ENCODE peak calls at places on chromosomes 3 and 15, in seven cellular contexts. T is brain microvascular endothelial cell; M is right lobe of liver; J is BJ; F is glutamatergic neuron; W is activated CD8-positive, alpha-beta T cell treated with anti-CD3 and anti-CD28 coated beads for 36 hours; E is WTC11. Q is an unnamed sample.

GRCh38 chr3:61601831-61602230 is 40.5 kb downstream of the PTPRG start:
- DNase-seq in T (no peak), M (no peak), J (no peak), F (no peak), W (no peak), E (no peak), Q (no peak)

GRCh38 chr15:74655424-74655823 is 39.8 kb downstream of the CLK3 start:
- DNase-seq in T (no peak), M (no peak), J (no peak), F (no peak), W (peak), E (no peak), Q (no peak)

GRCh38 chr3:53342353-53342752 is 5.0 kb downstream of the DCP1A start:
- DNase-seq in T (no peak), M (peak), J (no peak), F (no peak), W (no peak), E (no peak), Q (no peak)

GRCh38 chr3:134896696-134897095 is 101.6 kb downstream of the EPHB1 start:
- DNase-seq in T (no peak), M (no peak), J (no peak), F (no peak), W (no peak), E (no peak), Q (no peak)

GRCh38 chr3:30124435-30125390 is 481.7 kb upstream of the TGFBR2 start:
- DNase-seq in T (peak), M (no peak), J (no peak), F (no peak), W (no peak), E (no peak), Q (no peak)

GRCh38 chr15:101039461-101039860 is 120.3 kb downstream of the LRRK1 start:
- DNase-seq in T (peak), M (no peak), J (no peak), F (no peak), W (no peak), E (no peak), Q (no peak)

GRCh38 chr3:140736863-140737460 is 59.1 kb downstream of the TRIM42 start:
- DNase-seq in T (peak), M (peak), J (no peak), F (peak), W (peak), E (peak), Q (peak)

GRCh38 chr3:42001777-42002176 is 39.9 kb upstream of the ULK4 start:
- DNase-seq in T (no peak), M (no peak), J (no peak), F (no peak), W (no peak), E (no peak), Q (no peak)

GRCh38 chr3:194306771-194307640 is 44.1 kb downstream of the CPN2 start:
- DNase-seq in T (no peak), M (no peak), J (no peak), F (no peak), W (peak), E (no peak), Q (no peak)

GRCh38 chr3:112776000-112776399 is 70.7 kb downstream of the CD200R1L start:
- DNase-seq in T (no peak), M (no peak), J (no peak), F (no peak), W (no peak), E (no peak), Q (no peak)

GRCh38 chr3:55564709-55565108 is 77.6 kb upstream of the WNT5A start:
- DNase-seq in T (no peak), M (no peak), J (no peak), F (no peak), W (no peak), E (no peak), Q (no peak)

GRCh38 chr15:70378126-70379031 is 280.7 kb upstream of the TLE3 start:
- DNase-seq in T (no peak), M (no peak), J (no peak), F (no peak), W (no peak), E (no peak), Q (no peak)

GRCh38 chr15:89654847-89655805 is at the start of gene KIF7:
- DNase-seq in T (peak), M (no peak), J (no peak), F (peak), W (peak), E (peak), Q (peak)

GRCh38 chr3:69014022-69014580 is 617 bp upstream of the EOGT start:
- DNase-seq in T (no peak), M (no peak), J (no peak), F (no peak), W (no peak), E (no peak), Q (no peak)

GRCh38 chr3:23206371-23206770 is 3.2 kb downstream of the UBE2E2 start:
- DNase-seq in T (no peak), M (no peak), J (no peak), F (no peak), W (peak), E (no peak), Q (no peak)

GRCh38 chr15:86650084-86650483 is 570.4 kb downstream of the AGBL1 start:
- DNase-seq in T (no peak), M (no peak), J (no peak), F (no peak), W (peak), E (no peak), Q (no peak)

GRCh38 chr15:68304611-68305337 is 27.2 kb downstream of the FEM1B start:
- DNase-seq in T (no peak), M (no peak), J (no peak), F (no peak), W (no peak), E (peak), Q (no peak)

DNA sequence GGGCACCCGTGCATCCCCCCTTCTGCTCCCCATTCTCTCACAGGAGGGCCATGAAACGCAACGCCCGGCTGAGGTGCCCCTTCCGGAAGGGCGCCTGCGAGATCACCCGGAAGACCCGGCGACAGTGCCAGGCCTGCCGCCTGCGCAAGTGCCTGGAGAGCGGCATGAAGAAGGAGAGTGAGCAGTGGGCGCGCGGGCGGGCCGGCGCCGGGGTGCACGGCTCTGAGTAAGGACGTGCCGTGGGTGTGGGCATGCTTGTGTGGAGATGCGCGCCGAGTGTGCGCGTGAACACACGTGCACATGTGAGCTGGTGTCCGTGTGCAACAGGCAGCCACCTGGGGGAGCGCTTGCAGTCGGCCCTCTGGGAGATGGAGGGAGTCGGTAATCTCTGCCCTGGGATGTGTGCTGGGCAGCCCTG is 28.1 kb downstream of the NR1I2 start:
- DNase-seq in T (peak), M (no peak), J (no peak), F (peak), W (peak), E (peak), Q (no peak)
- TF ChIP-seq CTCF in T (peak), M (no peak), J (peak), F (no peak), W (peak), E (no peak), Q (no peak)

DNA sequence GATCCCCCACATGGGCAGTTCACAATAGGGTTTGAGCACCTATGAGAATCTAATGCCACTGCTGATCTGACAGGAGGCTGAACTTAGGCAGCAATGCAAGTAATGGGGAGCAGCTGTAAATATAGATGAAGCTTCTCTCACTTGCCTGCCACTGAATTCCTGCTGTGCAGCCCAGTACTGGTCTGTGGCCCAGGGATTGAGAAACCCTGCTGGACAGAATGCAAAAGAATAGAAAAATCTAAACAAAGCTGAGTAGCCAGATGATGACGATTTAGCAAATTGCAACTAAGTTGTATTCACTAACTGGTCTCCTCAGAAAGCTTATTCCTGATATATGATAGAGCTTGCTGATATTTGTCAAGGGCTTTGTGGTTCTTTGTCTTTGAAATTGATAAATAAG is 34.3 kb upstream of the APH1B start:
- DNase-seq in T (no peak), M (no peak), J (no peak), F (no peak), W (no peak), E (no peak), Q (no peak)
- TF ChIP-seq CTCF in T (no peak), M (no peak), J (peak), F (no peak), W (no peak), E (no peak), Q (no peak)

GRCh38 chr3:14913926-14914776 is 33.2 kb upstream of the NR2C2 start:
- DNase-seq in T (no peak), M (no peak), J (no peak), F (peak), W (no peak), E (peak), Q (peak)
- TF ChIP-seq CTCF in T (peak), M (no peak), J (no peak), F (peak), W (no peak), E (no peak), Q (peak)

DNA sequence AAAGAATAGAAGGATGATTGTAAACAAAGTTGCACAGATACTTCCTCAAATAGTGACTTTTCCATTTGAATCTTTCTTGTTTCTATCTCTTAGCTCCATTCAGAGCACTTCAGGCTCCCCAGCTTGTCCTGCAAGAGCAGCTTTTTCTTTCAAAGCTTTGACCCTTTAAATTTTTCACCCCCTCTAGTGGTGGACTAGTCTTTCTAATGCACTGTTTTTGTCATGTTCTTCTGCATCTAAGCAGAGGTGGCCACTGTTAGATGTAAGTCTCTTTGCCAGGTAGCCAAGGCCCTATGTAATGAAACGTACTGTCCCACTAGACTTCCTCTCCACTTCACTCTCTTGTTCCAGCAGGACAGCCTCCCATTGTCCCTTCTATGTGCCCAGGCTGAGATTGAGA is 74.0 kb upstream of the MANF start:
- DNase-seq in T (peak), M (no peak), J (no peak), F (no peak), W (no peak), E (no peak), Q (no peak)
- TF ChIP-seq CTCF in T (peak), M (peak), J (peak), F (peak), W (no peak), E (no peak), Q (peak)

DNA sequence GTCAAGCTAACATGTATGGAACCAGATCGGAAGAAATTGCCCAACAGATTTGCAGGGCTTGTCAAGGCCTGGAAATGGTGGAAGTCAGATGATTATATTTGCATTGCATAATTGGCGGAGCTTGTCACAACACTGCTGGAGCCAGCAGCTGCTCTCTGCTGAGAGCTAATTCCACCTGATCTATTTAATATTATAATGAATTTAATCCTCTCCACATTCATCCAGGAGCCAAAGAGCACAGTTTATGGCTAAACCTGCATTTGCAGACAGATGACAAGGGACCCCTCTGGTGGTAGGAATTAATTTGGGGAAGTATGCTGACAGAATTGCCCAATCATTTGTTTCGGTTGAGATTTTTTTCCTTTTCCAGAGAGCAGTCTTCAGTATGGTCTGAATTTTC is 730.2 kb downstream of the TUSC7 start:
- DNase-seq in T (peak), M (no peak), J (no peak), F (no peak), W (no peak), E (no peak), Q (no peak)
- TF ChIP-seq CTCF in T (peak), M (no peak), J (peak), F (no peak), W (no peak), E (peak), Q (peak)

DNA sequence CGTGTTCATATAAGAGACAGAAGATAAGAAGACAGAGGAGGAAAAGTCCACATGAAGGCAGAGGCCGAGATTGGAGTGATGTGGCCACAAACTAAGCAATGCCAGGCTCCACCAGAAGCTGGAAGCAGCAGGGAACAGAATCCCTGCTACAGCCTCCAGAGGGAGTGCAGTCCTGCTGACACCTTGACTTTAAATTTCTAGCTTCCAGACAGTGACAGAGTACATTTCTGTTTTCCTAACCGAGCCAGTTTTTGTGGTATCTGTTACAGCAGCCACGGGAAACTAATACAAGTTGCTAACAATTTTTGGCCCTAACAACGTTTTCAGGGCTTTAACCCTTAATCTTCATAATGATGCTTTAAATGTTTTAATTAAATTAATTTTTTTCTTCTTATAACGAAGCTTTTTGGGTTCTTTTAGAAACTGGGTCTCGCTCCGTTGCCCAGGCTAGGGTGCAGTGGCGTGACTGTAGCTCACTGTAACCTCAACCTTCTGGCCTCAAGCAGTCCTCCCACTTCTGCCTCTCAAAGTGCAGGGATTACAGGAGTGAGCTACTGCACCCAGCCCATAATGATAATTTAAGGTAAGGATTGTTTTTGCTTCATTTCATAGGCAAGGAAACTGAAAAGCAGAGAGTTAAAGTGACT is 202.3 kb upstream of the PROK2 start:
- DNase-seq in T (peak), M (no peak), J (no peak), F (no peak), W (no peak), E (peak), Q (no peak)
- TF ChIP-seq CTCF in T (peak), M (peak), J (peak), F (no peak), W (no peak), E (no peak), Q (peak)

DNA sequence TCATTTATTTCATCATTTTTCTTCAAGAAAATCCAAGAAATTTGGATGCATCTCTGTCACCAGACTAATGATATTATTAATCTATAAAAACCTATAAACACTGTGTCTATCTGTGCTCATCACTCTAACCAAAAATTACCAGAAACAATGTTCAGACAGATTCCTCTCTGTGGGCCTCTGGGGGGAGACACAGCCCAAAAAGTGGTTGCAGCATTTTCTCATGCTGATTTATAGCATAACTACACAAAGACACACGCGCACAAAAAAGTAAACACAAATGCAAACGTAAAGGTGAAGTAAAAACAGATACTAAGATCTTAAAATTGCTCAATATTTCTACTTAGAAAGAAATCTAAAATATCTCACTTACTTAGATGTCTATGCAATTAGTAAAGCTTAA is 976.0 kb downstream of the GBE1 start:
- DNase-seq in T (no peak), M (no peak), J (no peak), F (no peak), W (no peak), E (no peak), Q (no peak)
- TF ChIP-seq CTCF in T (peak), M (peak), J (no peak), F (no peak), W (no peak), E (no peak), Q (peak)

DNA sequence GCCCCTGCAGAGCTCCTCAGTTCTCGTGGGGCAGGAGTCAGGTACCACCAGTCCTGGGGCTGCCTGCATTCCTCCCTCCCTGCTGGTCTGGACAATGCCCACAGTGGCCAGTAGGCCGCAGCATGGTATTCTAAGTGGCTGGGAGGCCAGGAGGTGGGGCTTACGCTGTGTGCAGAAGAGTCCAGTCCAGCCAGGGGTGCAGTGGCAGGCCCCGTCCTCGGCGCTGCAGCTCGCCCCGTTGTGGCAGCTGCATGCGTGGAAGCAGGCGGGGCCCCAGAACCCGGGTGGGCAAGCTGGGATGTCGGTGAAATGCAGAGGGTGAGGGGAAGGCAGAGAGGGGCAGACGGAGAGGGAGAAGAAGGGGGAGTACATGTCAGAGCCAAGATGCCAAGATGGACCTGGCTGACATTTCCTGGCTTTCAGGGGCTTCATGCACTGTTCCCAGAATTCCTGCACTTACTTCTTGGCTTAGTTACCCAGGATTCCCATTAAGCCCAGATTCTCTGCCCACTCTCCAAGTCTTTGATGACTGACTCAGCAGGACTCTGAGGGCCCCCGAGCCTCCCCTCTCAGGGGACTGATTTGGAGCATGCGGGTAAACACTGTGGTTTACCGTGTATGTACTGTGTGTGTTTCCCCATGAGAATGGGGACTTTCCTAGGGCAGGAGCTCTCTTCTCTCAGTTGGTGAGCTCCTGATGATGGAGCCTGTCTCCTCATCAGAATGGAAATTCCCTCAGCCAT is 47.5 kb downstream of the RAB11A start:
- DNase-seq in T (peak), M (peak), J (no peak), F (peak), W (peak), E (peak), Q (peak)
- TF ChIP-seq CTCF in T (peak), M (peak), J (peak), F (peak), W (no peak), E (peak), Q (peak)

GRCh38 chr15:88241060-88241459 is 15.5 kb downstream of the NTRK3 start:
- DNase-seq in T (no peak), M (no peak), J (no peak), F (no peak), W (no peak), E (no peak), Q (no peak)
- TF ChIP-seq CTCF in T (no peak), M (no peak), J (no peak), F (no peak), W (no peak), E (no peak), Q (no peak)

GRCh38 chr3:31364711-31365110 is 168.0 kb upstream of the STT3B start:
- DNase-seq in T (peak), M (no peak), J (no peak), F (no peak), W (no peak), E (no peak), Q (no peak)
- TF ChIP-seq CTCF in T (peak), M (no peak), J (peak), F (no peak), W (no peak), E (no peak), Q (no peak)

Q was measured in neural crest cell.